ENCODE peak calls at places on chromosomes 3 and 15, in ten cellular contexts. S is GM12864; X is fibroblast of lung; F is Kasumi-1; K is progenitor cell of endocrine pancreas; N is AG04449; R is GM13977; A is T follicular helper cell; Q is activated CD4-positive, alpha-beta T cell treated with anti-CD3 and anti-CD28 coated beads, Interleukin-2, amount 50 U/mL, for 1 hour; B is central memory CD4-positive, alpha-beta T cell. H is an unnamed sample.

GRCh38 chr3:72234394-72234793 is 449.4 kb upstream of the PROK2 start:
- DNase-seq in F (no peak), N (peak; percentile 50), S (no peak), K (no peak), R (no peak), A (no peak), Q (no peak), X (peak; percentile 88), B (no peak), H (no peak)

GRCh38 chr15:67066041-67067021 is 929 bp downstream of the SMAD3 start:
- DNase-seq in A (no peak), B (no peak), K (peak; percentile 22), S (no peak), R (peak; percentile 61), Q (no peak), X (no peak), F (no peak), N (no peak), H (no peak)

GRCh38 chr15:89578146-89578545 is 2.9 kb downstream of the TICRR start:
- DNase-seq in S (no peak), R (no peak), X (no peak), Q (no peak), F (no peak), K (no peak), N (no peak), B (no peak), A (no peak), H (no peak)

GRCh38 chr3:195154793-195155535 is 116.0 kb downstream of the XXYLT1 start:
- DNase-seq in R (peak; percentile 63), A (no peak), Q (no peak), F (peak; percentile 93), X (peak; percentile 98), N (peak; percentile 66), S (no peak), K (no peak), B (no peak), H (no peak)

GRCh38 chr15:65870889-65871533 is 1.7 kb downstream of the RAB11A start:
- DNase-seq in F (peak; percentile 74), A (no peak), R (peak; percentile 62), Q (no peak), S (no peak), N (no peak), K (no peak), X (peak; percentile 72), B (no peak), H (no peak)

GRCh38 chr3:107235923-107236315 is 141.3 kb upstream of the CCDC54 start:
- DNase-seq in K (peak; percentile 20), R (peak; percentile 80), F (peak; percentile 93), X (peak; percentile 76), A (peak; percentile 25), S (peak; percentile 35), Q (peak; percentile 30), B (peak; percentile 62), N (peak; percentile 34), H (peak; percentile 28)

GRCh38 chr3:62097121-62097520 is 276.2 kb downstream of the FEZF2 start:
- DNase-seq in R (no peak), N (no peak), B (no peak), F (no peak), Q (no peak), A (no peak), K (no peak), S (no peak), X (no peak), H (no peak)

GRCh38 chr3:185082149-185082548 is 70.7 kb downstream of the C3orf70 start:
- DNase-seq in F (no peak), R (no peak), Q (no peak), N (no peak), S (no peak), K (no peak), A (no peak), B (no peak), X (peak; percentile 5), H (no peak)

GRCh38 chr15:68560501-68561113 is 18.2 kb upstream of the CORO2B start:
- DNase-seq in Q (no peak), S (no peak), N (no peak), A (no peak), F (no peak), R (no peak), K (no peak), X (no peak), B (no peak), H (no peak)

GRCh38 chr3:182739619-182740018 is 53.7 kb upstream of the ATP11B start:
- DNase-seq in F (no peak), R (no peak), S (no peak), A (no peak), X (peak; percentile 50), Q (no peak), K (no peak), B (no peak), N (no peak), H (no peak)

GRCh38 chr3:106256249-106256957 is 387.6 kb upstream of the CBLB start:
- DNase-seq in A (no peak), R (peak; percentile 10), K (no peak), Q (no peak), S (no peak), F (no peak), B (no peak), X (no peak), N (no peak), H (no peak)